ENCODE peak calls at places on chromosomes 6 and 20, in ten cellular contexts. E is CD8-positive, alpha-beta T cell; G is AG10803; K is GM12865; B is progenitor cell of endocrine pancreas; W is mucosa of descending colon; N is epithelial cell of proximal tubule; I is neural crest cell; X is lung; Y is uterus. V is an unnamed sample.

GRCh38 chr6:52650946-52651345 is 20.0 kb upstream of the TMEM14A start:
- DNase-seq in N (no peak), G (peak), W (no peak), K (no peak), Y (peak), E (no peak), B (no peak), I (no peak), X (no peak), V (no peak)

GRCh38 chr6:16318538-16318937 is 80.2 kb downstream of the GMPR start:
- DNase-seq in W (no peak), N (no peak), B (no peak), K (no peak), Y (no peak), G (peak), I (no peak), X (no peak), E (no peak), V (peak)

GRCh38 chr6:13272131-13273046 is 55.9 kb downstream of the TBC1D7 start:
- DNase-seq in W (peak), N (peak), Y (no peak), G (no peak), I (peak), B (no peak), K (peak), E (no peak), X (peak), V (no peak)

GRCh38 chr6:43931201-43931600 is 161.2 kb downstream of the VEGFA start:
- DNase-seq in N (no peak), Y (no peak), X (no peak), B (no peak), K (no peak), G (no peak), E (no peak), I (no peak), W (no peak), V (no peak)

GRCh38 chr6:143060806-143061596 is at the start of gene AIG1:
- DNase-seq in K (no peak), B (peak), G (no peak), X (peak), Y (peak), W (peak), N (no peak), E (peak), I (peak), V (peak)

GRCh38 chr6:99297006-99297405 is 52.5 kb downstream of the FAXC start:
- DNase-seq in X (no peak), K (no peak), N (no peak), W (no peak), Y (no peak), I (no peak), E (no peak), B (no peak), G (no peak), V (no peak)

GRCh38 chr6:158041788-158042187 is 60.1 kb downstream of the SYNJ2 start:
- DNase-seq in W (peak), X (no peak), Y (peak), I (no peak), K (no peak), B (no peak), N (no peak), E (no peak), G (no peak), V (no peak)

GRCh38 chr20:24677626-24678328 is 208.3 kb downstream of the SYNDIG1 start:
- DNase-seq in B (no peak), N (no peak), E (no peak), K (no peak), I (no peak), W (no peak), X (no peak), G (no peak), Y (no peak), V (no peak)

GRCh38 chr6:36856277-36856676 is 17.0 kb upstream of the CPNE5 start:
- DNase-seq in B (no peak), X (no peak), N (no peak), I (no peak), K (no peak), G (no peak), Y (no peak), E (no peak), W (no peak), V (no peak)

GRCh38 chr20:64113444-64113775 is 6.0 kb upstream of the NPBWR2 start:
- DNase-seq in N (no peak), G (no peak), Y (no peak), K (no peak), I (no peak), B (no peak), E (no peak), X (no peak), W (no peak), V (no peak)

GRCh38 chr6:22664968-22665367 is 95.6 kb downstream of the HDGFL1 start:
- DNase-seq in Y (no peak), W (no peak), K (no peak), N (no peak), E (no peak), X (no peak), B (no peak), G (no peak), I (no peak), V (no peak)

GRCh38 chr6:95496769-95497426 is 80.4 kb upstream of the MANEA start:
- DNase-seq in N (no peak), K (no peak), X (no peak), I (no peak), B (no peak), W (no peak), G (no peak), Y (no peak), E (no peak), V (no peak)

GRCh38 chr6:26595669-26596269 is 984 bp upstream of the ABT1 start:
- DNase-seq in Y (peak), N (no peak), X (peak), G (peak), E (peak), W (peak), I (peak), K (peak), B (peak), V (peak)

GRCh38 chr20:60101894-60102281 is 143.7 kb downstream of the CDH26 start:
- DNase-seq in I (no peak), G (no peak), B (no peak), K (no peak), X (no peak), E (no peak), N (no peak), Y (no peak), W (no peak), V (no peak)

GRCh38 chr6:108359901-108360882 is 65.3 kb downstream of the AFG1L start:
- DNase-seq in E (no peak), X (no peak), K (no peak), N (no peak), B (no peak), Y (no peak), W (no peak), G (no peak), I (no peak), V (no peak)

GRCh38 chr20:9068896-9069663 is at the start of gene PLCB4:
- DNase-seq in W (peak), Y (peak), K (no peak), X (no peak), G (peak), E (no peak), B (peak), N (no peak), I (peak), V (peak)

GRCh38 chr6:159915397-159915796 is 24.6 kb downstream of the MAS1 start:
- DNase-seq in B (no peak), N (no peak), Y (no peak), G (no peak), K (no peak), W (no peak), E (no peak), I (no peak), X (no peak), V (peak)

GRCh38 chr20:46293084-46293483 is 15.2 kb downstream of the CDH22 start:
- DNase-seq in G (peak), K (peak), B (peak), Y (no peak), N (no peak), I (no peak), W (no peak), E (no peak), X (no peak), V (peak)

GRCh38 chr6:13846841-13847240 is 32.5 kb upstream of the MCUR1 start:
- DNase-seq in G (no peak), Y (no peak), E (no peak), N (no peak), I (peak), W (no peak), B (no peak), X (no peak), K (no peak), V (no peak)

GRCh38 chr20:63531686-63532448 is 5.3 kb downstream of the PTK6 start:
- DNase-seq in I (no peak), E (no peak), K (no peak), W (peak), B (peak), Y (no peak), N (no peak), X (no peak), G (no peak), V (no peak)

GRCh38 chr20:20593447-20594170 is 118.8 kb downstream of the RALGAPA2 start:
- DNase-seq in G (peak), K (peak), W (no peak), E (no peak), B (no peak), N (no peak), Y (no peak), X (no peak), I (peak), V (peak)
- TF ChIP-seq CTCF in G (peak), K (peak), W (no peak), E (no peak), B (peak), N (peak), Y (peak), X (no peak), I (peak), V (peak)

DNA sequence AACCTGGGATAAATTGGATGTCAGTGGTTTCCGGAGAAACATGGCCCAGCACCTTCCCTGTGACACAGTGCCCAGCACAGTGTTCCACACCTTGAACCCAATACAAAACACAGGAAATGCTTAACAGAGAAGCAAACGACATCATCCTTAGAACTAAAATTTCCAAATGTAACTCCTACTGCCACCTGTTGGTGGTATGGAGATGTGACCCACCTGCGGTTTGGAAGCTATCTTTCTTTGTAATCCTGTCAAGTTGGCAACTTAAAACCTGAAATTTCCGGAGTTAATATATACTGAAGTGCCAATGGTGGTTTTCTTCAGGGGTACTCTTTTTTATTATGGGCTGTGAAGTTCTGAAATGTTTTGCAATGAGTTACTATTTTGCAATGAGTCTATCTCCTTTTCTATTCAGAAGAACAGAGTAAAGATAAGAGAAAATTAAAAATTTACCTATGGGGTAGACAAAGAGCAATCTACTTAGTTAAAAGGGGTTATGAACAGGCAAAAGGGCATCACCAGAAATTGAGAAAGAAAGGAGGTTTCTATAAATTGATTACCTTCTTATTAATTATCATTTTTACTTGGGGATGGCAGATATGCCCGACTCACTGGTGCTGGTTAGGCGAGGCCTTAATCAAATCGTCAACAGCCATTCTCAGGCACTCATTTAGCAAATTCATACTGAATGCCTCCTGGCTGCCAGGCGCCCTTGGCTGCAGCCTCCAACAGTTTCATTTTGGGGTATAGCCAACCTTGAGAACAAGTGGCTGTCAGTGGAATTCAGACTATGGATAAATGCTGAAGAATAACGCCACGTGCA is 658.6 kb downstream of the PTPRT start:
- DNase-seq in E (no peak), G (peak), N (peak), Y (no peak), I (peak), X (no peak), K (peak), W (no peak), B (no peak), V (peak)
- TF ChIP-seq CTCF in E (no peak), G (peak), N (peak), Y (peak), I (peak), X (peak), K (peak), W (no peak), B (peak), V (peak)

DNA sequence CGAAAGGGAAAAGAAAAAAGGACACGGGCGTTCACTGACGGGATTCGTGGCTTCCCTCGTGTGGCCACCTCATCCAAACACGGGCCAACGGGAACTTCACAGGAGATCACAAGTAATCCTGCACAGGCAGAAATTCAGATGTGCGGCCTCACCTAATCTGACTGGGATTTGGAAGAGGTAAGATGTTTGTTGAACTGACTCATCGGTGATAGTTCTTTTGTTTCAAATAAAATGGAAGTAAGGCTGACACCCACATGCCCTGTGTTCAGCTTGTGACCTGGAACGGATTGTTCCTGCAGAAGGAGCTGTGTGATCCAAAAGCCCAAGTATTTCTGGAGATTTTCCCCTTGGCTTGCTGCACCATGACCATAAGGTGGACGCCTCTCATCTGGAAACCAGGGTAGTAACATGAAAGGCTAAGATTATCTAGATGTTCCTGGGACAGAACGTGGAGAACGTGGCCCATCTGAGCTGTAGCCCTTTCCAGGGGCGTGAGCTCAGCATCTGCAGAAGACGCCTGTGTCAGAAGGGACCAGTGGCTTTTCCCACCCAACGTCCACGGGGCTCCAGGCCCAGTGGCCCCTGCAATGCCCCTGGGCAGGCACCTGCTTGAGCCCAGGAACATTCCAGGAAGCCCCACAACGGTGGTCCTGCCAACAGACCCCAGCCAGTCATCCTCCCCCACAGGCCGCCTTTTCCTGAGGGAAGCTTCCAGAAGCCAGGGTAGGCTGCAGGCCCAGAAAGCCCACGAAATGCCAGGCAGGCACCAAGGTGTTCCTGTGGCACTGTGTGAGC is 39.7 kb downstream of the DLL1 start:
- DNase-seq in N (no peak), I (no peak), G (no peak), E (no peak), X (no peak), B (no peak), K (no peak), Y (peak), W (no peak), V (peak)
- TF ChIP-seq CTCF in N (no peak), I (no peak), G (no peak), E (no peak), X (no peak), B (no peak), K (no peak), Y (no peak), W (no peak), V (no peak)

DNA sequence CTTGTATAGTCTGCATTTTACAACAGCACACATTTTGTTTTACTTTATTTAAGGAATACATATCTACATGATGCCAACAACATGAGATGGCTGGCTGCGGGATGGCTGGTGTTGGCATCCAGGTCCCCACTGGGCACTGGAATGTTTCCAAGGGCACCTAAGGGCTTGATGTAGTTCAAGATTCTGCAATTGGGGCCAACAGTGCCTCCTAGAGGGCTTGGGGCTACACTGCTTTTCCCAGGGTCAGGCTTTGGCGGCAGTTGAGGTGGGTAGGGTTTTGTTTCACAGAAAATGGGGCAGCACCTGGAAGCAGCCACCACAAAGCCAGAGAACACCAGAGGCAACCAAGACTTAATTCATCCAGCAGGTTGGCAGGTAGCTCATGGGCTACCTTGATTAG is 202.2 kb upstream of the PRND start:
- DNase-seq in N (no peak), X (no peak), E (no peak), G (no peak), K (peak), B (no peak), I (no peak), Y (no peak), W (no peak), V (no peak)
- TF ChIP-seq CTCF in N (peak), X (no peak), E (no peak), G (peak), K (peak), B (peak), I (peak), Y (no peak), W (no peak), V (no peak)

GRCh38 chr20:56187791-56188190 is 60.7 kb upstream of the MC3R start:
- DNase-seq in Y (no peak), B (no peak), N (no peak), I (no peak), G (peak), W (no peak), E (no peak), X (no peak), K (no peak), V (peak)
- TF ChIP-seq CTCF in Y (no peak), B (no peak), N (peak), I (no peak), G (peak), W (no peak), E (no peak), X (no peak), K (no peak), V (peak)

V was measured in RWPE1.